ENCODE peak calls at places on chromosomes 1 and 21, in seven cellular contexts. E, W, M, O, S, X and Q are unnamed samples.

GRCh38 chr1:22508329-22508728 is 55.0 kb upstream of the EPHA8 start:
- DNase-seq in E (no peak), W (no peak), M (no peak), O (no peak), S (no peak), X (no peak), Q (peak; percentile 41)

GRCh38 chr1:209890606-209891330 is 47.2 kb upstream of the SYT14 start:
- DNase-seq in E (no peak), W (no peak), M (no peak), O (no peak), S (no peak), X (no peak), Q (no peak)

GRCh38 chr1:61261585-61261984 is 179.2 kb downstream of the NFIA start:
- DNase-seq in E (no peak), W (no peak), M (no peak), O (no peak), S (no peak), X (no peak), Q (no peak)

GRCh38 chr1:67044631-67045270 is 9.2 kb downstream of the SLC35D1 start:
- DNase-seq in E (no peak), W (no peak), M (no peak), O (no peak), S (no peak), X (no peak), Q (no peak)

GRCh38 chr1:9068971-9069323 is 488 bp downstream of the SLC2A5 start:
- DNase-seq in E (no peak), W (no peak), M (no peak), O (no peak), S (no peak), X (no peak), Q (no peak)

GRCh38 chr1:39852214-39852791 is 31.0 kb downstream of the TRIT1 start:
- DNase-seq in E (no peak), W (no peak), M (no peak), O (no peak), S (no peak), X (no peak), Q (peak; percentile 44)

GRCh38 chr1:112247971-112248370 is 148.0 kb upstream of the CTTNBP2NL start:
- DNase-seq in E (no peak), W (no peak), M (no peak), O (no peak), S (no peak), X (no peak), Q (peak; percentile 28)

GRCh38 chr1:11061652-11062365 is 2.0 kb upstream of the SRM start:
- DNase-seq in E (no peak), W (no peak), M (no peak), O (no peak), S (no peak), X (no peak), Q (peak; percentile 3)

GRCh38 chr1:51506537-51506936 is 12.5 kb downstream of the EPS15 start:
- DNase-seq in E (no peak), W (no peak), M (no peak), O (no peak), S (no peak), X (no peak), Q (no peak)

GRCh38 chr1:238476881-238477280 is 586.2 kb upstream of the ZP4 start:
- DNase-seq in E (no peak), W (no peak), M (no peak), O (no peak), S (no peak), X (no peak), Q (no peak)

GRCh38 chr21:30234643-30235042 is 18.7 kb upstream of the CLDN8 start:
- DNase-seq in E (no peak), W (no peak), M (no peak), O (no peak), S (no peak), X (no peak), Q (no peak)

GRCh38 chr1:166184012-166184411 is 17.2 kb upstream of the FAM78B start:
- DNase-seq in E (no peak), W (no peak), M (no peak), O (no peak), S (no peak), X (no peak), Q (no peak)

GRCh38 chr1:7886346-7886745 is 33.5 kb upstream of the UTS2 start:
- DNase-seq in E (no peak), W (no peak), M (no peak), O (no peak), S (no peak), X (no peak), Q (no peak)

GRCh38 chr1:43348343-43348808 is 10.4 kb upstream of the CDC20 start:
- DNase-seq in E (no peak), W (no peak), M (no peak), O (peak; percentile 37), S (no peak), X (no peak), Q (no peak)

GRCh38 chr1:164801246-164801731 is 242.3 kb downstream of the PBX1 start:
- DNase-seq in E (no peak), W (no peak), M (no peak), O (no peak), S (no peak), X (no peak), Q (peak; percentile 30)

GRCh38 chr21:34180826-34181359 is 107.5 kb downstream of the MRPS6 start:
- DNase-seq in E (no peak), W (no peak), M (no peak), O (no peak), S (no peak), X (no peak), Q (no peak)

GRCh38 chr1:197778326-197778922 is 3.1 kb upstream of the DENND1B start:
- DNase-seq in E (no peak), W (no peak), M (no peak), O (no peak), S (no peak), X (no peak), Q (no peak)

GRCh38 chr1:11197359-11197758 is 8.2 kb downstream of the ANGPTL7 start:
- DNase-seq in E (no peak), W (no peak), M (no peak), O (no peak), S (no peak), X (no peak), Q (no peak)

GRCh38 chr1:171640225-171640624 is 12.3 kb downstream of the MYOC start:
- DNase-seq in E (no peak), W (no peak), M (no peak), O (no peak), S (no peak), X (no peak), Q (no peak)

GRCh38 chr21:21481238-21481637 is 483.0 kb downstream of the NCAM2 start:
- DNase-seq in E (no peak), W (no peak), M (no peak), O (no peak), S (no peak), X (no peak), Q (no peak)

GRCh38 chr1:155171836-155172731 is 1.0 kb downstream of the KRTCAP2 start:
- DNase-seq in E (no peak), W (no peak), M (no peak), O (no peak), S (no peak), X (no peak), Q (no peak)

GRCh38 chr21:32572574-32573420 is 12.5 kb downstream of the TCP10L start:
- DNase-seq in E (no peak), W (no peak), M (peak; percentile 41), O (no peak), S (no peak), X (no peak), Q (peak; percentile 61)

GRCh38 chr1:236342403-236343245 is 51.5 kb upstream of the EDARADD start:
- DNase-seq in E (no peak), W (no peak), M (no peak), O (no peak), S (no peak), X (no peak), Q (no peak)

GRCh38 chr1:36888811-36889477 is 145.4 kb downstream of the GRIK3 start:
- DNase-seq in E (peak; percentile 19), W (no peak), M (no peak), O (no peak), S (no peak), X (no peak), Q (no peak)

GRCh38 chr1:118223426-118223825 is 38.4 kb upstream of the SPAG17 start:
- DNase-seq in E (no peak), W (no peak), M (no peak), O (no peak), S (peak; percentile 15), X (no peak), Q (no peak)

GRCh38 chr1:96772972-96773371 is 51.4 kb downstream of the PTBP2 start:
- DNase-seq in E (no peak), W (no peak), M (no peak), O (no peak), S (no peak), X (no peak), Q (no peak)
- TF ChIP-seq CTCF in E (no peak), W (no peak), M (no peak), O (no peak), S (no peak), X (no peak), Q (no peak)

GRCh38 chr1:63773815-63774616 is at the start of gene ROR1:
- DNase-seq in E (peak; percentile 91), W (peak; percentile 94), M (peak; percentile 18), O (peak; percentile 92), S (peak; percentile 85), X (peak; percentile 89), Q (peak; percentile 93)
- TF ChIP-seq CTCF in E (peak; percentile 19), W (peak; percentile 62), M (no peak), O (peak; percentile 75), S (peak; percentile 66), X (peak; percentile 50), Q (peak; percentile 87)

DNA sequence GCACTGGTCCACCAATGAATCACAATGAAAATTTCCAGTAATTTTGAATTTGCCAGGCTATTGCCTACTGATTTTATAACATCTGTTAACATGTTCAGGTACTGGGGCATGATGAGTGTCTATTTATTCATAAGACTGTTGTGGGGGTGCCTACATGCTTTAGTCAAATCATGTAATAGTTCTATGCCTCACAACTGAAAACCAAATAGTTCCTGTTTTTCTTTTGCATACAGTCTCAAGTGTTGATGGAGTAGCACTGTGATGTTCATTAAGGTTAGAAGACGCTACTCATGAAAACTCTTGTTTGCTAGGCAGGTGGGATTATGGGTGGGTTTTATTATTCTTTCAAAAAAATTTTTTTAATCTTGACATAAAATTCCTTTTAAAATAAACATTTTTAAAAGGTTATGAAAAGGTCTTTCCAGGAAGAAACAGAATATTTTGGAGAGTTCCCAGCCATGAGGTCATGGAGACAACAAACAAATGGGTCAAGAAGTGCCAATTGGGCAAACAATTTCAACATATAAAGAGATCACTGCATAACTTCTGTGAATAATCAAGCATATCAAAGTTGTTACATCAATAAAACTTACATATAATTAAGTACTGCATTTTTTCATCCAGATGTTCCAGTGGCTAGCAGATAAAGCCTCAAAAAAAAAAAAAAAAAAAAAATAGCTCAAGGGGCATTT is 40.2 kb upstream of the NHLH2 start:
- DNase-seq in E (no peak), W (no peak), M (no peak), O (no peak), S (no peak), X (no peak), Q (no peak)
- TF ChIP-seq CTCF in E (no peak), W (no peak), M (no peak), O (no peak), S (no peak), X (no peak), Q (no peak)

DNA sequence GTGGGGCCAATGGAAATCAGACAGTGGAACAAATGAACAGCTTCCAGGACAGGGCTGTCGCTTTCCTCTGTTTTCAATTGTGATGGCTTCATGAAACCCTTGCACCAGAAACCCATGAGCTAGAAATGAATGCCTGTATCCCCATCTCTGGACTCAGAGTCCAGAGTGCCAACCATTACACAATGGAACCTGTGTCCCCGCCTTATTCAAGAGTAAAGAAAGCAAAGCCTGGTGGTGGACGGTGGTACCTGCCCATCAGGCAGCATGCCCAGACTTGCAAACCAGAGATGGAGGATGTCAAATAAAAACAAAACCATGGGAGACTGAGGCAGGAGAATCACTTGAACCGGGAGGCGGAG is 4.4 kb upstream of the CAPN2 start:
- DNase-seq in E (no peak), W (no peak), M (no peak), O (no peak), S (no peak), X (no peak), Q (peak; percentile 27)
- TF ChIP-seq CTCF in E (no peak), W (peak; percentile 25), M (no peak), O (peak; percentile 8), S (peak; percentile 24), X (peak; percentile 20), Q (peak; percentile 23)